ENCODE peak calls at places on chromosomes 16 and 17, in seven cellular contexts. C, L, H, K, A, V and M are unnamed samples.

GRCh38 chr17:50173335-50173941 is 7.6 kb downstream of the SGCA start:
- DNase-seq in A (peak), L (no peak), H (peak), V (peak), K (peak), C (no peak), M (no peak)

GRCh38 chr17:49846938-49847712 is 744 bp downstream of the TAC4 start:
- DNase-seq in L (no peak), C (no peak), H (no peak), K (no peak), A (no peak), V (no peak), M (no peak)

GRCh38 chr17:40399185-40399584 is 18.5 kb downstream of the TOP2A start:
- DNase-seq in C (no peak), K (peak), L (no peak), V (peak), H (no peak), A (peak), M (no peak)

GRCh38 chr16:27193300-27193990 is 9.9 kb upstream of the KDM8 start:
- DNase-seq in V (no peak), L (no peak), A (no peak), H (no peak), C (no peak), K (no peak), M (no peak)

GRCh38 chr17:49548506-49549310 is 27.0 kb upstream of the NXPH3 start:
- DNase-seq in L (no peak), A (peak), C (no peak), V (peak), H (no peak), K (peak), M (no peak)

GRCh38 chr16:78437352-78437968 is 338.0 kb downstream of the WWOX start:
- DNase-seq in A (peak), K (no peak), L (peak), C (no peak), V (peak), H (no peak), M (peak)

GRCh38 chr16:4272114-4272954 is 489 bp downstream of the TFAP4 start:
- DNase-seq in K (peak), L (no peak), H (no peak), C (peak), A (peak), V (peak), M (no peak)

GRCh38 chr17:65503557-65503956 is 57.9 kb downstream of the AXIN2 start:
- DNase-seq in H (no peak), K (no peak), C (no peak), L (no peak), V (no peak), A (no peak), M (no peak)

GRCh38 chr16:83713597-83713996 is 94.2 kb upstream of the HSBP1 start:
- DNase-seq in V (peak), A (no peak), C (no peak), H (no peak), L (no peak), K (no peak), M (no peak)

GRCh38 chr16:49366669-49367068 is 6.9 kb upstream of the C16orf78 start:
- DNase-seq in A (no peak), V (no peak), H (no peak), L (no peak), C (no peak), K (no peak), M (no peak)

GRCh38 chr17:41939044-41939695 is 8.8 kb downstream of the ODAD4 start:
- DNase-seq in A (no peak), L (no peak), C (no peak), H (no peak), K (no peak), V (no peak), M (no peak)

GRCh38 chr16:85403693-85404092 is 209.4 kb upstream of the GSE1 start:
- DNase-seq in H (no peak), V (peak), C (no peak), L (no peak), K (no peak), A (no peak), M (no peak)

GRCh38 chr16:47732806-47733150 is 271.6 kb downstream of the PHKB start:
- DNase-seq in H (peak), A (peak), C (no peak), L (no peak), K (no peak), V (peak), M (peak)

GRCh38 chr17:46264456-46265198 is 30.3 kb upstream of the LRRC37A start:
- DNase-seq in A (peak), V (peak), H (no peak), L (peak), K (peak), C (no peak), M (peak)

GRCh38 chr16:1002399-1003161 is 21.0 kb downstream of the SOX8 start:
- DNase-seq in C (peak), A (peak), V (peak), L (peak), H (peak), K (peak), M (peak)

GRCh38 chr17:265726-266125 is 84.3 kb upstream of the DOC2B start:
- DNase-seq in V (no peak), C (no peak), A (no peak), K (no peak), H (no peak), L (no peak), M (no peak)

GRCh38 chr17:60468371-60468770 is 46.1 kb downstream of the CHCT1 start:
- DNase-seq in A (no peak), V (no peak), L (no peak), K (no peak), C (no peak), H (no peak), M (no peak)

GRCh38 chr17:1331708-1332107 is 52.2 kb downstream of the TRARG1 start:
- DNase-seq in K (no peak), C (no peak), A (no peak), L (no peak), H (no peak), V (no peak), M (no peak)

GRCh38 chr16:53434436-53435065 is at the start of gene RBL2:
- DNase-seq in H (peak), K (peak), A (peak), C (peak), V (peak), L (peak), M (peak)